ENCODE peak calls at places on chromosomes 16 and 17, in seven cellular contexts. Q, Z, M, U, D, B and N are unnamed samples.

GRCh38 chr17:75152971-75153853 is 1.1 kb downstream of the JPT1 start:
- DNase-seq in Q (no peak), Z (peak; percentile 37), M (peak; percentile 39), U (no peak), D (peak; percentile 75), B (no peak), N (peak; percentile 73)

GRCh38 chr17:46958192-46958591 is 20.9 kb downstream of the RPRML start:
- DNase-seq in Q (no peak), Z (no peak), M (no peak), U (no peak), D (no peak), B (no peak), N (no peak)

GRCh38 chr17:40069751-40070643 is 7.2 kb downstream of the THRA start:
- DNase-seq in Q (no peak), Z (peak; percentile 54), M (peak; percentile 63), U (no peak), D (peak; percentile 61), B (no peak), N (no peak)

GRCh38 chr17:30520436-30520835 is 43.2 kb downstream of the GOSR1 start:
- DNase-seq in Q (no peak), Z (peak; percentile 91), M (no peak), U (no peak), D (no peak), B (peak; percentile 33), N (peak; percentile 15)

GRCh38 chr16:57141822-57142631 is 43.8 kb downstream of the PSME3IP1 start:
- DNase-seq in Q (no peak), Z (no peak), M (peak; percentile 41), U (no peak), D (peak; percentile 84), B (peak; percentile 40), N (peak; percentile 35)

GRCh38 chr17:10215286-10215685 is 16.9 kb upstream of the GAS7 start:
- DNase-seq in Q (no peak), Z (no peak), M (no peak), U (no peak), D (no peak), B (no peak), N (no peak)

GRCh38 chr17:79797492-79798295 is 817 bp upstream of the CBX8 start:
- DNase-seq in Q (no peak), Z (no peak), M (no peak), U (no peak), D (peak; percentile 48), B (no peak), N (no peak)

GRCh38 chr16:1428511-1428910 is 2.4 kb upstream of the PERCC1 start:
- DNase-seq in Q (no peak), Z (peak; percentile 26), M (peak; percentile 60), U (no peak), D (peak; percentile 49), B (no peak), N (no peak)

GRCh38 chr16:31461921-31462804 is 2.9 kb downstream of the ARMC5 start:
- DNase-seq in Q (no peak), Z (no peak), M (no peak), U (no peak), D (no peak), B (no peak), N (no peak)

GRCh38 chr16:27219161-27219560 is 15.8 kb downstream of the KDM8 start:
- DNase-seq in Q (no peak), Z (no peak), M (no peak), U (no peak), D (no peak), B (no peak), N (no peak)

GRCh38 chr17:80907281-80907680 is 84.4 kb upstream of the CHMP6 start:
- DNase-seq in Q (no peak), Z (no peak), M (no peak), U (no peak), D (no peak), B (no peak), N (no peak)

GRCh38 chr17:67390006-67390645 is 13.0 kb downstream of the PITPNC1 start:
- DNase-seq in Q (no peak), Z (no peak), M (no peak), U (no peak), D (no peak), B (no peak), N (no peak)

GRCh38 chr16:20327444-20328041 is at the start of gene GP2:
- DNase-seq in Q (no peak), Z (no peak), M (no peak), U (no peak), D (no peak), B (no peak), N (no peak)

GRCh38 chr16:56625140-56625942 is at the start of gene MT1E:
- DNase-seq in Q (no peak), Z (peak; percentile 73), M (no peak), U (peak; percentile 65), D (no peak), B (no peak), N (peak; percentile 83)

GRCh38 chr17:78401891-78402290 is 23.4 kb downstream of the PGS1 start:
- DNase-seq in Q (no peak), Z (no peak), M (no peak), U (no peak), D (no peak), B (no peak), N (no peak)

GRCh38 chr17:79082311-79083190 is 7.9 kb downstream of the ENGASE start:
- DNase-seq in Q (no peak), Z (peak; percentile 20), M (no peak), U (no peak), D (peak; percentile 47), B (no peak), N (peak; percentile 36)

GRCh38 chr17:2230877-2231276 is 72.7 kb downstream of the SMG6 start:
- DNase-seq in Q (no peak), Z (peak; percentile 81), M (no peak), U (no peak), D (no peak), B (no peak), N (peak; percentile 81)

GRCh38 chr17:81528651-81529436 is 667 bp downstream of the FSCN2 start:
- DNase-seq in Q (no peak), Z (no peak), M (no peak), U (no peak), D (no peak), B (no peak), N (no peak)

GRCh38 chr16:5581963-5582362 is 484.4 kb upstream of the EEF2KMT start:
- DNase-seq in Q (no peak), Z (no peak), M (no peak), U (no peak), D (no peak), B (no peak), N (no peak)

GRCh38 chr16:75433732-75434413 is 570 bp upstream of the CFDP1 start:
- DNase-seq in Q (peak; percentile 46), Z (peak; percentile 97), M (peak; percentile 66), U (peak; percentile 73), D (no peak), B (peak; percentile 79), N (peak; percentile 95)

GRCh38 chr17:8609910-8610309 is 20.6 kb downstream of the MYH10 start:
- DNase-seq in Q (no peak), Z (no peak), M (no peak), U (no peak), D (no peak), B (no peak), N (peak; percentile 25)
- TF ChIP-seq CTCF in Q (no peak), Z (no peak), M (no peak), U (no peak), D (no peak), B (no peak), N (no peak)

GRCh38 chr16:68097895-68098294 is 12.7 kb downstream of the NFATC3 start:
- DNase-seq in Q (no peak), Z (no peak), M (no peak), U (no peak), D (no peak), B (no peak), N (no peak)
- H3K4me3 ChIP-seq in Q (no peak overlapping the region), Z (no peak overlapping the region), M (no peak overlapping the region), U (no peak overlapping the region), D (no peak overlapping the region), B (no peak overlapping the region), N (no peak overlapping the region)

GRCh38 chr17:33712120-33712519 is 419.0 kb upstream of the ASIC2 start:
- DNase-seq in Q (no peak), Z (no peak), M (no peak), U (no peak), D (no peak), B (no peak), N (no peak)
- TF ChIP-seq CTCF in Q (no peak), Z (no peak), M (no peak), U (no peak), D (peak; percentile 48), B (no peak), N (no peak)

DNA sequence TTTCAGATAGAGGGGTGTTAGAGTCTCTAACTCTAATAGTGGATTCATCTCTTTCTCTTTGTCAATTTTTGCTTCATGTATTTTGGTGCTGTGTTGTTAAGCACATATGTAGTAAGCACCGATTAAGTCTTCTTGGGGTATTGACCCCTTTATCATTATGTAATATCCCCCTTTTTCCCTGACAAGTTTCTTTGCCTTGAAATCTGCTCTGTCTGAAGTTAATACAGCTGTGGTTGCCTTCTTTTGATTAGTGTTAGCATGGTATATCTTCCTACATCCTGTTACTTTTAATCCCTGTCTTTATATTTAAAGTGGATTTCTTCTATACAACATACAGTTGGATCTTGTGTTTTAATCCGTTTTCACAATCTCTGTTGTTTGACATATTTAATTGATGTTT is 60.6 kb downstream of the BCAS3 start:
- DNase-seq in Q (no peak), Z (no peak), M (no peak), U (no peak), D (no peak), B (no peak), N (no peak)
- H3K4me3 ChIP-seq in Q (no peak overlapping the region), Z (no peak overlapping the region), M (no peak overlapping the region), U (no peak overlapping the region), D (no peak overlapping the region), B (no peak overlapping the region), N (no peak overlapping the region)

DNA sequence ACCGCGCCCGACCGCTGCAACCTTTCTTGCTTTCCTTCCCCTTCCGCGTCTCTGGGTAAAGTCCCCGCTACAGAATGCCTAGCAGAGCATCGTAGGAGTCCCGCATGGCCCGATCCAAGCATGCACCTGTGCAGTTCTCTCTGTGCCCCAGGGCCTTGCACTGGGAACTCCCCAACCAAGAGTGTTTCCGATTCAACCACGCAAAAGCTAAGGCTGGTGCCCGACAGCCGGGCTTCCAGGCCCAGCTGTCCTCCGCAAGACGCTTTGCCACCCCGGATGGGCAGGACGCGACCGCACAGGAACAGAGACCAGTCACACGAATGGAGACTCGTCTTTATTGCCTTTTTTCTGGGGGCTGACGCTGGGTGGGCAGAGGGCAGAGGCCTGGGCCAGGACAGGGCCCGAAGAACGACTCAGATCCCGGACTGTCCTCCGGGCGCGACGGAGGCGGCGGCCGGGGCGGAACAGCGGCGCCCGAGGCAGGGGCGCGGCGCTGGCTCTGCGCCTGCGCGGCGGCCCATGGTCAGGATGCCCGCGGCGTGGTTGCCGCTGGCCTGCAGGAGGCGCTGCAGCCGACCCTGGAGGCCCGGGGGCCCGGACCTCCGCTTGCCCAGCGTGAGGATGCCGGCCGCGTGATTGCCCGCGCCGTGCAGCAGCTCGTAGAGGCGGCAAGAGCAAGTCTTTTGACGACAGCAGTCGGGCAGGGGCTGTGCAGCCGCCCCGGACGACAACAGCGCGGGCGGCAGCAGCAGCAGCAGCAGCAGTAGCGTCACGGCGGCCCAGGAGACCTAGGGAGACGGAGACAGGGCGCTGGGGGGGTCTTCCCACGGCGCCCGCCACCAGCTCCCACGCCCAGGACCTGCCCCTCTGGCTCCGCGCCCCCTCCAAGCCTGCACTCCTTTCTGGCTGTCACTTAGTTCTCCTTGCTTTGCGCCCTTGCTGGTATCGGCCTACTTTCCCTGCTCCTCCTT is 1.2 kb downstream of the HCRT start:
- DNase-seq in Q (no peak), Z (peak; percentile 65), M (peak; percentile 76), U (peak; percentile 48), D (peak; percentile 79), B (no peak), N (peak; percentile 26)
- TF ChIP-seq CTCF in Q (peak; percentile 75), Z (no peak), M (peak; percentile 93), U (peak; percentile 84), D (peak; percentile 81), B (peak; percentile 65), N (no peak)